ENCODE peak calls at places on chromosome 16, in seven cellular contexts. One of them, this sample, is unnamed.

GRCh38 chr16:9929836-9930235 is 252.4 kb downstream of the GRIN2A start:
- DNase-seq in osteoblast: no peak
- DNase-seq in left ventricle myocardium inferior: no peak
- DNase-seq in endothelial cell: no peak
- DNase-seq in heart left ventricle: no peak
- DNase-seq in uterus: no peak
- DNase-seq in prostate gland: no peak
- DNase-seq in this sample: no peak

GRCh38 chr16:83040174-83040573 is 413.4 kb downstream of the CDH13 start:
- DNase-seq in osteoblast: no peak
- DNase-seq in left ventricle myocardium inferior: no peak
- DNase-seq in endothelial cell: no peak
- DNase-seq in heart left ventricle: no peak
- DNase-seq in uterus: no peak
- DNase-seq in prostate gland: no peak
- DNase-seq in this sample: no peak

GRCh38 chr16:75456971-75457370 is 7.5 kb downstream of the TMEM170A start:
- DNase-seq in osteoblast: peak
- DNase-seq in left ventricle myocardium inferior: no peak
- DNase-seq in endothelial cell: no peak
- DNase-seq in heart left ventricle: no peak
- DNase-seq in uterus: no peak
- DNase-seq in prostate gland: no peak
- DNase-seq in this sample: no peak

GRCh38 chr16:51524555-51525373 is 373.7 kb upstream of the SALL1 start:
- DNase-seq in osteoblast: no peak
- DNase-seq in left ventricle myocardium inferior: no peak
- DNase-seq in endothelial cell: no peak
- DNase-seq in heart left ventricle: no peak
- DNase-seq in uterus: no peak
- DNase-seq in prostate gland: no peak
- DNase-seq in this sample: no peak

GRCh38 chr16:89987169-89987568 is 32.1 kb downstream of the DBNDD1 start:
- DNase-seq in osteoblast: peak
- DNase-seq in left ventricle myocardium inferior: no peak
- DNase-seq in endothelial cell: no peak
- DNase-seq in heart left ventricle: no peak
- DNase-seq in uterus: no peak
- DNase-seq in prostate gland: no peak
- DNase-seq in this sample: no peak

GRCh38 chr16:76237471-76237870 is 39.7 kb upstream of the CNTNAP4 start:
- DNase-seq in osteoblast: no peak
- DNase-seq in left ventricle myocardium inferior: no peak
- DNase-seq in endothelial cell: no peak
- DNase-seq in heart left ventricle: no peak
- DNase-seq in uterus: no peak
- DNase-seq in prostate gland: no peak
- DNase-seq in this sample: no peak

GRCh38 chr16:24853830-24854229 is 8.1 kb downstream of the SLC5A11 start:
- DNase-seq in osteoblast: peak
- DNase-seq in left ventricle myocardium inferior: peak
- DNase-seq in endothelial cell: no peak
- DNase-seq in heart left ventricle: peak
- DNase-seq in uterus: peak
- DNase-seq in prostate gland: peak
- DNase-seq in this sample: no peak

GRCh38 chr16:53091508-53092211 is 36.9 kb downstream of the CHD9 start:
- DNase-seq in osteoblast: peak
- DNase-seq in left ventricle myocardium inferior: peak
- DNase-seq in endothelial cell: no peak
- DNase-seq in heart left ventricle: peak
- DNase-seq in uterus: peak
- DNase-seq in prostate gland: no peak
- DNase-seq in this sample: peak

GRCh38 chr16:50025544-50025931 is 513 bp downstream of the CNEP1R1 start:
- DNase-seq in osteoblast: peak
- DNase-seq in left ventricle myocardium inferior: no peak
- DNase-seq in endothelial cell: peak
- DNase-seq in heart left ventricle: no peak
- DNase-seq in uterus: no peak
- DNase-seq in prostate gland: no peak
- DNase-seq in this sample: no peak

GRCh38 chr16:66950971-66951790 is 9.9 kb upstream of the CES3 start:
- DNase-seq in osteoblast: no peak
- DNase-seq in left ventricle myocardium inferior: no peak
- DNase-seq in endothelial cell: no peak
- DNase-seq in heart left ventricle: no peak
- DNase-seq in uterus: no peak
- DNase-seq in prostate gland: no peak
- DNase-seq in this sample: no peak

GRCh38 chr16:4373909-4374742 is 2.5 kb downstream of the VASN start:
- DNase-seq in osteoblast: peak
- DNase-seq in left ventricle myocardium inferior: peak
- DNase-seq in endothelial cell: peak
- DNase-seq in heart left ventricle: peak
- DNase-seq in uterus: peak
- DNase-seq in prostate gland: peak
- DNase-seq in this sample: peak

GRCh38 chr16:8887952-8888560 is 5.9 kb downstream of the LITAFD start:
- DNase-seq in osteoblast: peak
- DNase-seq in left ventricle myocardium inferior: peak
- DNase-seq in endothelial cell: no peak
- DNase-seq in heart left ventricle: peak
- DNase-seq in uterus: no peak
- DNase-seq in prostate gland: peak
- DNase-seq in this sample: no peak

GRCh38 chr16:30351586-30352419 is 3.3 kb downstream of the CD2BP2 start:
- DNase-seq in osteoblast: peak
- DNase-seq in left ventricle myocardium inferior: peak
- DNase-seq in endothelial cell: no peak
- DNase-seq in heart left ventricle: peak
- DNase-seq in uterus: peak
- DNase-seq in prostate gland: peak
- DNase-seq in this sample: no peak

GRCh38 chr16:73350707-73351452 is 303.0 kb upstream of the ZFHX3 start:
- DNase-seq in osteoblast: no peak
- DNase-seq in left ventricle myocardium inferior: no peak
- DNase-seq in endothelial cell: no peak
- DNase-seq in heart left ventricle: peak
- DNase-seq in uterus: no peak
- DNase-seq in prostate gland: no peak
- DNase-seq in this sample: no peak

GRCh38 chr16:14502932-14503741 is 126.9 kb downstream of the PARN start:
- DNase-seq in osteoblast: no peak
- DNase-seq in left ventricle myocardium inferior: no peak
- DNase-seq in endothelial cell: no peak
- DNase-seq in heart left ventricle: no peak
- DNase-seq in uterus: no peak
- DNase-seq in prostate gland: no peak
- DNase-seq in this sample: no peak

GRCh38 chr16:63324306-63324705 is 1288.1 kb upstream of the CDH8 start:
- DNase-seq in osteoblast: no peak
- DNase-seq in left ventricle myocardium inferior: no peak
- DNase-seq in endothelial cell: no peak
- DNase-seq in heart left ventricle: no peak
- DNase-seq in uterus: no peak
- DNase-seq in prostate gland: no peak
- DNase-seq in this sample: no peak
- TF ChIP-seq CTCF in osteoblast: no peak
- TF ChIP-seq CTCF in left ventricle myocardium inferior: no peak
- TF ChIP-seq CTCF in endothelial cell: no peak
- TF ChIP-seq CTCF in heart left ventricle: no peak
- TF ChIP-seq CTCF in uterus: no peak
- TF ChIP-seq CTCF in prostate gland: no peak
- TF ChIP-seq CTCF in this sample: no peak

DNA sequence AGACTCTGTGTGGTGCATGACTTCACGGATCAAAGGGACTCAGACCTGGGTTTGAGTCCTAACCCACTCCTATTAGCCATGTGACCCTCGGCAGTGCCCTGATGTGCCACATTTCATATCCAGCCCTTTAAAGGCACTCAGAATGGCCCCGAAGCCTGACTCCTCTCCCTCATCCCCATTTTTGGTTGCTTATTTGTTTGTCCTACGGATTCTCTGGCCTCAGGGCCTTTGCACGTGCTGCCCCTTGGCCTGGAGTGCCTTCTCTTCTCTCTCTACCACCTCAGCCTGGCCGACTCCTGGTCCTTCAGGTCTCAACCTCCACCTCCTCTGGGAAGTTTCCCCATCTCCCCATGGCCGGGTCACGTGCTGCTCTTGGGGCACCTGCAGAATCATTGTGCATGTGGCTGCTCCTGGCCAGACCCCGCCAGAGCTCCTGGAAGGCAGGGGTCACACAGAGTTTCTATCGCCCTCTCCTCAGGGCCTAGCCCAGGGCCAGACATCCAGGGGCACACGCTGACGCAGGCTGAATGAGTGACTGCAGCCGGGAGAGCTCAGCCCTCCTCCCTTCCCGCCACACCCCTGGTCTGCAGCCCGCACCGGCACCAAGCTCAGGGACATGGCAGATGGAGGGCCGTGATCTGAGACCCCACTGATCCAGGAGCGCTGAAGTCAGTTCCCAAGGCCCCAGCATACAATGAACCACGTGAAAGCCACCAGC is 22.0 kb upstream of the CIBAR2 start:
- DNase-seq in osteoblast: peak
- DNase-seq in left ventricle myocardium inferior: no peak
- DNase-seq in endothelial cell: no peak
- DNase-seq in heart left ventricle: no peak
- DNase-seq in uterus: no peak
- DNase-seq in prostate gland: no peak
- DNase-seq in this sample: no peak
- TF ChIP-seq CTCF in osteoblast: no peak
- TF ChIP-seq CTCF in left ventricle myocardium inferior: no peak
- TF ChIP-seq CTCF in endothelial cell: no peak
- TF ChIP-seq CTCF in heart left ventricle: no peak
- TF ChIP-seq CTCF in uterus: no peak
- TF ChIP-seq CTCF in prostate gland: no peak
- TF ChIP-seq CTCF in this sample: no peak

DNA sequence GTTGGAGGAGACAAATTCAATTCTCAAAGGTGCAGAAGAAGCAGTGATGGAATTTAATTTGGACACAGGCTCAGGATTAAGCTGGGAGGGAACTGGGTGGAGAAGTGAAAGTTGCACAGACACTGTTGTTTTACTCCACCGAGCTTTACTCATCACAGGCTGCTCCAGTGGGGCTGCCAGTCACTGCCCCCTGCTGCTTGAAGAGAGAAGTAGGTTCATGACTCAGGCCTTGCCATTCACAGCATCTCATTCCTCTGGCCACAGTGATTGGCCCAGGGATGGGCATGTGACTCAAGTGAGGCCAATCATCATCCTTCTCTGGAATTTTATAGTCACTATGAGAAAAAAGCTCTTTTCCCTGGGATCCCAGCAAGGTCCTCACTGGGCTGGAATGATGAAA is 11.8 kb downstream of the GNAO1 start:
- DNase-seq in osteoblast: no peak
- DNase-seq in left ventricle myocardium inferior: no peak
- DNase-seq in endothelial cell: no peak
- DNase-seq in heart left ventricle: no peak
- DNase-seq in uterus: no peak
- DNase-seq in prostate gland: no peak
- DNase-seq in this sample: peak
- TF ChIP-seq CTCF in osteoblast: peak
- TF ChIP-seq CTCF in left ventricle myocardium inferior: peak
- TF ChIP-seq CTCF in endothelial cell: no peak
- TF ChIP-seq CTCF in heart left ventricle: peak
- TF ChIP-seq CTCF in uterus: no peak
- TF ChIP-seq CTCF in prostate gland: no peak
- TF ChIP-seq CTCF in this sample: peak

GRCh38 chr16:81388357-81388756 is 56.3 kb upstream of the CMIP start:
- DNase-seq in osteoblast: no peak
- DNase-seq in left ventricle myocardium inferior: no peak
- DNase-seq in endothelial cell: no peak
- DNase-seq in heart left ventricle: no peak
- DNase-seq in uterus: no peak
- DNase-seq in prostate gland: no peak
- DNase-seq in this sample: no peak

GRCh38 chr16:81378049-81378448 is 63.3 kb downstream of the GAN start:
- DNase-seq in osteoblast: no peak
- DNase-seq in left ventricle myocardium inferior: no peak
- DNase-seq in endothelial cell: no peak
- DNase-seq in heart left ventricle: no peak
- DNase-seq in uterus: no peak
- DNase-seq in prostate gland: no peak
- DNase-seq in this sample: no peak

GRCh38 chr16:81380932-81381331 is 63.7 kb upstream of the CMIP start:
- DNase-seq in osteoblast: no peak
- DNase-seq in left ventricle myocardium inferior: no peak
- DNase-seq in endothelial cell: no peak
- DNase-seq in heart left ventricle: no peak
- DNase-seq in uterus: no peak
- DNase-seq in prostate gland: no peak
- DNase-seq in this sample: no peak

GRCh38 chr16:81385031-81385756 is 59.4 kb upstream of the CMIP start:
- DNase-seq in osteoblast: no peak
- DNase-seq in left ventricle myocardium inferior: no peak
- DNase-seq in endothelial cell: no peak
- DNase-seq in heart left ventricle: no peak
- DNase-seq in uterus: no peak
- DNase-seq in prostate gland: no peak
- DNase-seq in this sample: no peak

DNA sequence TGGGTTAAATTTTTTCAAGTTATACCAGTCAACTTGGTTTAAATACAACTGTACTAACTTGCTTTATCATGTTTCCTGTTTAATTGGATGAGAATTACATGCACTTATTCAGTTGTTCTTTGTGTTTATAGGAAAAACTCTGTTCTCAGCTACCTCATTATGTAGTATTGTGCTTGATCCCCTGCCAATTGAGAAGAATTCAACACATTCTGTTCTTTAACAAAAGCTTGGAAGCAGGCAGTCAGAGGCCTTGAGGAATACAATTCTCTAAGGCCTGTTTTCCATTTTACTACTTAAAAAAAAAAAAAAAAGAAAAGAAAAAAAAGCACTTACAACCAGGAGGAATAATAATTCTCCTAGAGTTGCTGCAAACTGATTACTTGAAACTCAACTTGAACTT is 60.6 kb upstream of the CMIP start:
- DNase-seq in osteoblast: no peak
- DNase-seq in left ventricle myocardium inferior: no peak
- DNase-seq in endothelial cell: no peak
- DNase-seq in heart left ventricle: no peak
- DNase-seq in uterus: no peak
- DNase-seq in prostate gland: peak
- DNase-seq in this sample: no peak
- TF ChIP-seq CTCF in osteoblast: no peak
- TF ChIP-seq CTCF in left ventricle myocardium inferior: no peak
- TF ChIP-seq CTCF in endothelial cell: no peak
- TF ChIP-seq CTCF in heart left ventricle: no peak
- TF ChIP-seq CTCF in uterus: no peak
- TF ChIP-seq CTCF in prostate gland: no peak
- TF ChIP-seq CTCF in this sample: no peak

GRCh38 chr16:72195609-72196008 is 23.7 kb upstream of the PMFBP1 start:
- DNase-seq in osteoblast: no peak
- DNase-seq in left ventricle myocardium inferior: no peak
- DNase-seq in endothelial cell: peak
- DNase-seq in heart left ventricle: no peak
- DNase-seq in uterus: no peak
- DNase-seq in prostate gland: no peak
- DNase-seq in this sample: peak
- TF ChIP-seq CTCF in osteoblast: no peak
- TF ChIP-seq CTCF in left ventricle myocardium inferior: no peak
- TF ChIP-seq CTCF in endothelial cell: no peak
- TF ChIP-seq CTCF in heart left ventricle: no peak
- TF ChIP-seq CTCF in uterus: no peak
- TF ChIP-seq CTCF in prostate gland: no peak
- TF ChIP-seq CTCF in this sample: peak